ENCODE peak calls at places on chromosomes 4 and X, in seven cellular contexts. One of them, this sample, is unnamed.
A peak's percentile ranks its signal among the peaks of the same experiment; 100 is the strongest.

GRCh38 chrX:107659768-107660167 is 31.5 kb downstream of the PRPS1 start:
- DNase-seq in lower lobe of right lung: no peak
- DNase-seq in heart left ventricle: no peak
- DNase-seq in tibial artery: no peak
- DNase-seq in progenitor cell of endocrine pancreas: no peak
- DNase-seq in OCI-LY7: peak; percentile 48
- DNase-seq in nephron progenitor cell: no peak
- DNase-seq in this sample: peak; percentile 12

GRCh38 chr4:90207887-90208454 is 80.8 kb downstream of the CCSER1 start:
- DNase-seq in heart left ventricle: peak; percentile 33
- DNase-seq in nephron progenitor cell: no peak
- DNase-seq in OCI-LY7: no peak
- DNase-seq in lower lobe of right lung: no peak
- DNase-seq in progenitor cell of endocrine pancreas: no peak
- DNase-seq in tibial artery: no peak
- DNase-seq in this sample: no peak

GRCh38 chr4:122341906-122342305 is 36.9 kb upstream of the ADAD1 start:
- DNase-seq in lower lobe of right lung: no peak
- DNase-seq in progenitor cell of endocrine pancreas: no peak
- DNase-seq in heart left ventricle: no peak
- DNase-seq in nephron progenitor cell: no peak
- DNase-seq in OCI-LY7: no peak
- DNase-seq in tibial artery: no peak
- DNase-seq in this sample: no peak

GRCh38 chrX:3142259-3143042 is 101.2 kb downstream of the ARSF start:
- DNase-seq in nephron progenitor cell: no peak
- DNase-seq in heart left ventricle: no peak
- DNase-seq in OCI-LY7: peak; percentile 57
- DNase-seq in tibial artery: no peak
- DNase-seq in progenitor cell of endocrine pancreas: no peak
- DNase-seq in lower lobe of right lung: no peak
- DNase-seq in this sample: no peak

GRCh38 chr4:149426461-149426860 is 389.2 kb downstream of the IQCM start:
- DNase-seq in tibial artery: no peak
- DNase-seq in lower lobe of right lung: no peak
- DNase-seq in nephron progenitor cell: no peak
- DNase-seq in progenitor cell of endocrine pancreas: no peak
- DNase-seq in heart left ventricle: no peak
- DNase-seq in OCI-LY7: no peak
- DNase-seq in this sample: no peak

GRCh38 chrX:41921492-41922124 is 1.7 kb downstream of the CASK start:
- DNase-seq in nephron progenitor cell: no peak
- DNase-seq in lower lobe of right lung: no peak
- DNase-seq in OCI-LY7: peak; percentile 17
- DNase-seq in progenitor cell of endocrine pancreas: no peak
- DNase-seq in heart left ventricle: no peak
- DNase-seq in tibial artery: no peak
- DNase-seq in this sample: no peak

GRCh38 chr4:13322681-13323101 is 161.4 kb downstream of the RAB28 start:
- DNase-seq in progenitor cell of endocrine pancreas: no peak
- DNase-seq in heart left ventricle: no peak
- DNase-seq in nephron progenitor cell: no peak
- DNase-seq in tibial artery: no peak
- DNase-seq in OCI-LY7: no peak
- DNase-seq in lower lobe of right lung: no peak
- DNase-seq in this sample: no peak

GRCh38 chrX:1249101-1249887 is 19.3 kb upstream of the CSF2RA start:
- DNase-seq in lower lobe of right lung: peak; percentile 79
- DNase-seq in tibial artery: peak; percentile 69
- DNase-seq in OCI-LY7: peak; percentile 80
- DNase-seq in progenitor cell of endocrine pancreas: no peak
- DNase-seq in heart left ventricle: peak; percentile 75
- DNase-seq in nephron progenitor cell: peak; percentile 58
- DNase-seq in this sample: no peak

GRCh38 chr4:129437347-129437746 is 341.4 kb downstream of the C4orf33 start:
- DNase-seq in nephron progenitor cell: no peak
- DNase-seq in progenitor cell of endocrine pancreas: no peak
- DNase-seq in OCI-LY7: no peak
- DNase-seq in heart left ventricle: no peak
- DNase-seq in tibial artery: no peak
- DNase-seq in lower lobe of right lung: no peak
- DNase-seq in this sample: no peak

GRCh38 chrX:148441387-148441786 is 59.0 kb upstream of the AFF2 start:
- DNase-seq in tibial artery: no peak
- DNase-seq in OCI-LY7: no peak
- DNase-seq in heart left ventricle: no peak
- DNase-seq in nephron progenitor cell: no peak
- DNase-seq in progenitor cell of endocrine pancreas: no peak
- DNase-seq in lower lobe of right lung: no peak
- DNase-seq in this sample: no peak

GRCh38 chr4:154349829-154350228 is 141.8 kb downstream of the DCHS2 start:
- DNase-seq in progenitor cell of endocrine pancreas: no peak
- DNase-seq in OCI-LY7: peak; percentile 3
- DNase-seq in tibial artery: no peak
- DNase-seq in heart left ventricle: no peak
- DNase-seq in lower lobe of right lung: no peak
- DNase-seq in nephron progenitor cell: no peak
- DNase-seq in this sample: no peak

GRCh38 chr4:48234575-48234974 is 35.1 kb downstream of the TEC start:
- DNase-seq in lower lobe of right lung: no peak
- DNase-seq in OCI-LY7: no peak
- DNase-seq in heart left ventricle: no peak
- DNase-seq in progenitor cell of endocrine pancreas: no peak
- DNase-seq in nephron progenitor cell: no peak
- DNase-seq in tibial artery: no peak
- DNase-seq in this sample: no peak

GRCh38 chrX:129679856-129680255 is 25.1 kb upstream of the APLN start:
- DNase-seq in lower lobe of right lung: no peak
- DNase-seq in heart left ventricle: no peak
- DNase-seq in tibial artery: no peak
- DNase-seq in OCI-LY7: no peak
- DNase-seq in progenitor cell of endocrine pancreas: no peak
- DNase-seq in nephron progenitor cell: no peak
- DNase-seq in this sample: no peak

GRCh38 chrX:49291615-49292337 is 11.7 kb upstream of the GAGE10 start:
- DNase-seq in tibial artery: peak; percentile 70
- DNase-seq in nephron progenitor cell: peak; percentile 75
- DNase-seq in OCI-LY7: peak; percentile 51
- DNase-seq in lower lobe of right lung: peak; percentile 61
- DNase-seq in progenitor cell of endocrine pancreas: peak; percentile 47
- DNase-seq in heart left ventricle: no peak
- DNase-seq in this sample: peak; percentile 76

GRCh38 chrX:47232803-47233332 is at the start of gene USP11:
- DNase-seq in tibial artery: peak; percentile 74
- DNase-seq in nephron progenitor cell: no peak
- DNase-seq in progenitor cell of endocrine pancreas: peak; percentile 43
- DNase-seq in lower lobe of right lung: no peak
- DNase-seq in OCI-LY7: peak; percentile 78
- DNase-seq in heart left ventricle: peak; percentile 62
- DNase-seq in this sample: no peak

GRCh38 chrX:57817302-57817701 is 93.0 kb downstream of the ZXDA start:
- DNase-seq in progenitor cell of endocrine pancreas: no peak
- DNase-seq in tibial artery: no peak
- DNase-seq in nephron progenitor cell: no peak
- DNase-seq in lower lobe of right lung: no peak
- DNase-seq in heart left ventricle: no peak
- DNase-seq in OCI-LY7: peak; percentile 19
- DNase-seq in this sample: no peak
- TF ChIP-seq CTCF in progenitor cell of endocrine pancreas: peak; percentile 31
- TF ChIP-seq CTCF in tibial artery: no peak
- TF ChIP-seq CTCF in nephron progenitor cell: no peak
- TF ChIP-seq CTCF in lower lobe of right lung: peak; percentile 33
- TF ChIP-seq CTCF in heart left ventricle: peak; percentile 29
- TF ChIP-seq CTCF in OCI-LY7: peak; percentile 72
- TF ChIP-seq CTCF in this sample: no peak

DNA sequence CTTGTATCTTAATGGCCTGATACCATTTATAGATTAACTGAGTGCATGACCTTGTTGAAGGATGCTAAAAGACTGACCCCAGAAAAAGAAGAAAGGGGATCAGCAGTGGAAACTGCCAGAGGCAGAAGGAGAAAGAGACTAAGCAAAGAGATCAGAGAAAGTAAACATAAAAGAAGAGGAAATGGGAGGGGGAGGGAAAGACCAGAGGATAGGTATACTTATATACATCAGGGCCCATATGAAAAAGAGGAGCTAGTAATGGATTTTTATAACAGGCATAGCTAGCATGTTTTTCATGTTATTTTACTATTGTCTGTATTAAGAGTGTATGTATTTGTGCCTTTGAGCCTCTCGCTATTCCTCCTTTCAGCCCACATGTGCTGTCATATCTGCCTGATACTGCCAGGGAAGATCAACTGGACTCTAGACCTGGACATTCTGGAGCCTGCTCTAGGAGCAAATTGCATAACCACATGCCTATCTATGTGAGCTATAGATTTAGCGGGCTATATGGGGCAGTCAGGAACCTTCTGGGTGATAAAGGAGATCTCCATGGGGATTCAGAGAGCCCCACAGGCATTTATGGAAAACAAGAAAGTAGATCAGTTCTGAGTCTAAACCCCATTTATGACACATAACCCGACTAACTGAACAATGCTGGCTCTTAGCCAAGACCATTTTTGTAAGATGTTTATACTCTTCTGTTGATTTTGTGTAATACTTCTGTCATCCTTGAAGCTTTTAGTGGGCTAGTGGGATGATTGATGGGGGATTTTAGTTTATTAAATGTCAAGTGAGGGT is 13.4 kb upstream of the SNX12 start:
- DNase-seq in nephron progenitor cell: no peak
- DNase-seq in OCI-LY7: no peak
- DNase-seq in progenitor cell of endocrine pancreas: no peak
- DNase-seq in lower lobe of right lung: no peak
- DNase-seq in tibial artery: no peak
- DNase-seq in heart left ventricle: no peak
- DNase-seq in this sample: no peak
- TF ChIP-seq CTCF in nephron progenitor cell: no peak
- TF ChIP-seq CTCF in OCI-LY7: no peak
- TF ChIP-seq CTCF in progenitor cell of endocrine pancreas: no peak
- TF ChIP-seq CTCF in lower lobe of right lung: no peak
- TF ChIP-seq CTCF in tibial artery: no peak
- TF ChIP-seq CTCF in heart left ventricle: no peak
- TF ChIP-seq CTCF in this sample: no peak

GRCh38 chrX:153649915-153650782 is 3.1 kb downstream of the DUSP9 start:
- DNase-seq in lower lobe of right lung: peak; percentile 21
- DNase-seq in nephron progenitor cell: no peak
- DNase-seq in OCI-LY7: no peak
- DNase-seq in tibial artery: peak; percentile 38
- DNase-seq in heart left ventricle: peak; percentile 30
- DNase-seq in progenitor cell of endocrine pancreas: no peak
- DNase-seq in this sample: no peak

GRCh38 chrX:153648358-153649177 is 1.6 kb downstream of the DUSP9 start:
- DNase-seq in heart left ventricle: peak; percentile 23
- DNase-seq in OCI-LY7: no peak
- DNase-seq in lower lobe of right lung: peak; percentile 8
- DNase-seq in progenitor cell of endocrine pancreas: no peak
- DNase-seq in nephron progenitor cell: no peak
- DNase-seq in tibial artery: peak; percentile 23
- DNase-seq in this sample: no peak

GRCh38 chrX:153650959-153651358 is 4.0 kb downstream of the DUSP9 start:
- DNase-seq in tibial artery: peak; percentile 19
- DNase-seq in progenitor cell of endocrine pancreas: no peak
- DNase-seq in lower lobe of right lung: peak; percentile 17
- DNase-seq in heart left ventricle: peak; percentile 6
- DNase-seq in OCI-LY7: no peak
- DNase-seq in nephron progenitor cell: no peak
- DNase-seq in this sample: no peak

GRCh38 chrX:153647461-153648357 is 706 bp downstream of the DUSP9 start:
- DNase-seq in tibial artery: peak; percentile 48
- DNase-seq in heart left ventricle: peak; percentile 42
- DNase-seq in OCI-LY7: no peak
- DNase-seq in lower lobe of right lung: peak; percentile 20
- DNase-seq in progenitor cell of endocrine pancreas: no peak
- DNase-seq in nephron progenitor cell: no peak
- DNase-seq in this sample: no peak

DNA sequence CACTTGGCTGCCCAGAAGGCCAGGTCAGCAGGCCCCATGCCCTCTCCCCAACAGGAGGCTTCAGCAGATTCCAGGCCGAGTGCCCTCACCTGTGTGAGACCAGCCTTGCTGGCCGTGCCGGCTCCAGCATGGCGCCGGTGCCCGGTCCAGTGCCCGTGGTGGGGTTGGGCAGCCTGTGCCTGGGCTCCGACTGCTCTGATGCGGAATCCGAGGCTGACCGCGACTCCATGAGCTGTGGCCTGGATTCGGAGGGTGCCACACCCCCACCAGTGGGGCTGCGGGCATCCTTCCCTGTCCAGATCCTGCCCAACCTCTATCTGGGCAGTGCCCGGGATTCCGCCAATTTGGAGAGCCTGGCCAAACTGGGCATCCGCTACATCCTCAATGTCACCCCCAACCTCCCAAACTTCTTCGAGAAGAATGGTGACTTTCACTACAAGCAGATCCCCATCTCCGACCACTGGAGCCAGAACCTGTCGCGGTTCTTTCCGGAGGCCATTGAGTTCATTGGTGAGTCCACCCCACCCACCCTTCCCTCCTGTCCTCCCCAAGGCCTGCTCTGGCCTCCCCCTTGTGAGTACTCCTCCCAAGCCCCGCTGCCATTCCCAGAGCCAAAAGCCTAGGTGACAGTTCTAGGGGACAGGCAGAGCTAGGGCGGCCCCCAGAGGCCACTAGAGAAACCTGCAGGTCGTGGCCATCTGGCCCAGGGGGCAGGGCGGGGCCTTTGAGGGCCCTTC is 2.3 kb downstream of the DUSP9 start:
- DNase-seq in OCI-LY7: peak; percentile 51
- DNase-seq in nephron progenitor cell: peak; percentile 49
- DNase-seq in lower lobe of right lung: peak; percentile 70
- DNase-seq in heart left ventricle: peak; percentile 50
- DNase-seq in tibial artery: peak; percentile 27
- DNase-seq in progenitor cell of endocrine pancreas: no peak
- DNase-seq in this sample: peak; percentile 38
- TF ChIP-seq CTCF in OCI-LY7: peak; percentile 61
- TF ChIP-seq CTCF in nephron progenitor cell: peak; percentile 30
- TF ChIP-seq CTCF in lower lobe of right lung: peak; percentile 41
- TF ChIP-seq CTCF in heart left ventricle: peak; percentile 20
- TF ChIP-seq CTCF in tibial artery: no peak
- TF ChIP-seq CTCF in progenitor cell of endocrine pancreas: peak; percentile 55
- TF ChIP-seq CTCF in this sample: no peak

GRCh38 chr4:146577111-146577510 is 55.4 kb upstream of the SLC10A7 start:
- DNase-seq in heart left ventricle: no peak
- DNase-seq in OCI-LY7: no peak
- DNase-seq in lower lobe of right lung: no peak
- DNase-seq in nephron progenitor cell: no peak
- DNase-seq in progenitor cell of endocrine pancreas: no peak
- DNase-seq in tibial artery: no peak
- DNase-seq in this sample: no peak

GRCh38 chr4:146585761-146586333 is 52.8 kb upstream of the POU4F2 start:
- DNase-seq in tibial artery: no peak
- DNase-seq in nephron progenitor cell: no peak
- DNase-seq in OCI-LY7: no peak
- DNase-seq in lower lobe of right lung: no peak
- DNase-seq in heart left ventricle: no peak
- DNase-seq in progenitor cell of endocrine pancreas: no peak
- DNase-seq in this sample: no peak

DNA sequence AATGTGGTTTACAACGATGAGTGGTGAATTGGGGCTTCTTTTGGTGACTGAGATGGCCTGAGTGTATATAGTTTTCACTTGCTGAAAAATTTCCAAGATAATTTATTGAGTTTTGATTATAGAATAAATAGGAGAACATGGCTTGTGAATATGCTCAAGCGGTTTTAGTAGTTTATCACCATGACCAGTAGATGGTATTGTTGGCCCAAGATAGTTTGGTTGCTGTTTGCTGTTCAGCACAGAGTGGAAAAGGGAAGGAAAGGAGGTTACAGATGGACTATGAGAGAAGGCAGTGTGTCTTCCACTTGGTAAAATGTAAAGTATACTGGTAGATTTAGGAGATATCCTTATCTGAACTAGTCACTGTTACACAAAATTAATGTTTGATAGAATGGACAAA is 55.8 kb upstream of the POU4F2 start:
- DNase-seq in lower lobe of right lung: no peak
- DNase-seq in heart left ventricle: no peak
- DNase-seq in OCI-LY7: no peak
- DNase-seq in nephron progenitor cell: no peak
- DNase-seq in progenitor cell of endocrine pancreas: no peak
- DNase-seq in tibial artery: no peak
- DNase-seq in this sample: peak; percentile 4
- TF ChIP-seq CTCF in lower lobe of right lung: no peak
- TF ChIP-seq CTCF in heart left ventricle: no peak
- TF ChIP-seq CTCF in OCI-LY7: peak; percentile 24
- TF ChIP-seq CTCF in nephron progenitor cell: no peak
- TF ChIP-seq CTCF in progenitor cell of endocrine pancreas: peak; percentile 14
- TF ChIP-seq CTCF in tibial artery: no peak
- TF ChIP-seq CTCF in this sample: no peak